ENCODE peak calls at places on chromosomes 2 and 18, in four cellular contexts. B is H1, E is mesendoderm, T is H9. A is an unnamed sample. For H3K79me2, the result is how much of the 10 kb centered on the place peaks cover.

GRCh38 chr2:144748443-144748842 is 228.5 kb upstream of the ZEB2 start:
- DNase-seq in B (no peak), T (no peak), E (no peak), A (no peak)

GRCh38 chr2:233566141-233566956 is at the start of gene USP40:
- DNase-seq in B (peak), E (peak), T (peak), A (peak)

GRCh38 chr18:78321402-78321801 is 658.2 kb upstream of the SALL3 start:
- DNase-seq in B (no peak), E (no peak), T (no peak), A (no peak)

GRCh38 chr2:190636362-190636761 is 12.5 kb upstream of the NAB1 start:
- DNase-seq in E (peak), T (no peak), B (no peak), A (peak)

GRCh38 chr2:71610671-71611070 is 157.3 kb downstream of the DYSF start:
- DNase-seq in T (peak), E (no peak), B (no peak), A (no peak)

GRCh38 chr2:120466704-120467054 is 120.7 kb downstream of the INHBB start:
- DNase-seq in E (no peak), T (no peak), B (no peak), A (no peak)

GRCh38 chr2:12259497-12259896 is 457.2 kb upstream of the TRIB2 start:
- DNase-seq in B (no peak), T (no peak), E (no peak), A (no peak)

GRCh38 chr2:126644630-126645191 is 11.2 kb upstream of the GYPC start:
- DNase-seq in B (no peak), T (no peak), E (no peak), A (no peak)

GRCh38 chr2:239778042-239778811 is 246.9 kb downstream of the NDUFA10 start:
- DNase-seq in T (peak), B (no peak), E (no peak), A (no peak)

GRCh38 chr2:143264851-143265250 is 135.6 kb downstream of the ARHGAP15 start:
- DNase-seq in B (no peak), T (no peak), E (no peak), A (no peak)

GRCh38 chr2:104945866-104946265 is 92.0 kb downstream of the POU3F3 start:
- DNase-seq in E (no peak), T (no peak), B (no peak), A (peak)

GRCh38 chr2:143451622-143452021 is 322.4 kb downstream of the ARHGAP15 start:
- DNase-seq in B (no peak), T (no peak), E (no peak), A (no peak)

GRCh38 chr2:108448678-108449409 is at the start of gene GCC2:
- DNase-seq in B (peak), E (peak), T (peak), A (peak)

GRCh38 chr2:136378712-136379595 is 261.0 kb upstream of the CXCR4 start:
- DNase-seq in B (peak), T (peak), E (peak), A (peak)

GRCh38 chr2:106542730-106543359 is 55.7 kb downstream of the CD8B2 start:
- DNase-seq in T (peak), B (peak), E (peak), A (peak)

GRCh38 chr18:61581578-61582204 is 248.5 kb downstream of the CDH20 start:
- DNase-seq in E (peak), B (peak), T (peak), A (peak)

GRCh38 chr18:5295231-5295920 is at the start of gene ZBTB14:
- DNase-seq in B (no peak), T (peak), E (peak), A (peak)

GRCh38 chr2:8073928-8074327 is 607.9 kb upstream of the ID2 start:
- DNase-seq in T (no peak), E (no peak), B (no peak), A (no peak)

GRCh38 chr2:234341332-234341985 is 155.4 kb downstream of the ARL4C start:
- DNase-seq in E (peak), T (no peak), B (no peak), A (no peak)

GRCh38 chr2:74982581-74982980 is 24.1 kb downstream of the POLE4 start:
- DNase-seq in T (no peak), E (no peak), B (no peak), A (no peak)

GRCh38 chr18:75071866-75072671 is 136.9 kb downstream of the PTGR3 start:
- DNase-seq in T (no peak), B (no peak), E (no peak), A (no peak)

GRCh38 chr2:134282638-134283400 is 28.9 kb downstream of the MGAT5 start:
- DNase-seq in B (no peak), E (no peak), T (no peak), A (peak)

GRCh38 chr2:12964904-12965539 is 248.3 kb downstream of the TRIB2 start:
- DNase-seq in E (peak), T (no peak), B (no peak), A (no peak)

GRCh38 chr2:152222975-152223638 is 47.5 kb upstream of the STAM2 start:
- DNase-seq in E (peak), B (no peak), T (no peak), A (no peak)

GRCh38 chr2:111705711-111706323 is 178.2 kb downstream of the ANAPC1 start:
- DNase-seq in T (peak), E (peak), B (peak), A (peak)

GRCh38 chr2:141271346-141271745 is 859.5 kb downstream of the LRP1B start:
- DNase-seq in B (no peak), T (no peak), E (peak), A (no peak)

GRCh38 chr2:63853527-63854310 is 12.0 kb downstream of the UGP2 start:
- DNase-seq in T (no peak), B (no peak), E (peak), A (no peak)

GRCh38 chr2:153551698-153552097 is 73.1 kb upstream of the RPRM start:
- DNase-seq in E (no peak), B (no peak), T (no peak), A (no peak)

GRCh38 chr2:8312861-8313768 is 368.7 kb upstream of the ID2 start:
- DNase-seq in B (no peak), T (peak), E (peak), A (no peak)

GRCh38 chr2:200944467-200945394 is 18.7 kb downstream of the ORC2 start:
- DNase-seq in T (no peak), B (no peak), E (no peak), A (peak)

GRCh38 chr2:110657721-110658305 is 20.1 kb downstream of the BUB1 start:
- DNase-seq in E (peak), T (no peak), B (no peak), A (no peak)

GRCh38 chr2:31428001-31428418 is 13.5 kb upstream of the XDH start:
- DNase-seq in T (peak), B (peak), E (peak), A (peak)

GRCh38 chr2:64062840-64063239 is 43.6 kb upstream of the VPS54 start:
- DNase-seq in B (no peak), T (no peak), E (no peak), A (peak)

GRCh38 chr18:60295776-60296175 is 76.8 kb downstream of the MC4R start:
- DNase-seq in E (peak), B (no peak), T (no peak), A (no peak)

GRCh38 chr2:223570784-223571183 is 31.4 kb downstream of the SCG2 start:
- DNase-seq in B (no peak), T (no peak), E (no peak), A (no peak)

DNA sequence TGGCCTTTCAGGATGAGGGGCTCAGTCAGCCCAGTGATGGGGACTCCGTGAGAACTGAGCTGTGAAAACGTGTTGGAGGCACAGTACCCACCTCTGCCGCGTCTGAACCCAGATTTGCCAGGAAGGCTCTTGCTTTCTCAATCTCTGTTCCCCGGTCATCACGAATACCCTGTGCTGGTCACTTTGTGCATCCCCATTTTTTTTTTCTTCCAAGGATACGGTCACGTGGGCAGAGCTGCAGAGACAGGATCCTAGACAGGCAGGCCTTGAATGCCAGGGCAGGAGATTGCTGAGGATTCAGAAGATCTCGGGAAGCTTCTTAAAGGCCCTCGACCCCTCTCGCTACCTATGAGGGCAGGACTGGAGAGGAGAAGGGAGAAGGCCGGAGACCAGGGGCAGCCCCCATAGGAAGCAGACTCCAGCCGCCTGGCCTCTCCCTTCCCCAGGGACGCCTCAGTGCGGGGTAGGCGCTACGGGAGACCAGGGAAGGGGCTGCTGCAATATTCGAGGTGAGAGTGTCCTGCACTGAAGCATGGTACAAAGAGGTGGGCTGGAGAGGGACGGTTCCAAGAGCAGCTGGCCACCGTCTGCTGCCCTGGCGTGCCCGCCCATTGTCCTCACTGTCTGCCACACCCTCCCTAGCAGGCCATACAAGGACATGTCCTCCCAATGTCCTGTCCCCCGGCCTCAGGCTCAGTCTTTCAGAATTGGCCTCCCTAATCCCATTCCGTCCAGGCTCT is 29.0 kb upstream of the TAF1B start:
- DNase-seq in T (no peak), E (no peak), B (no peak), A (no peak)
- H2AK5ac ChIP-seq in T (no peak), E (no peak), B (no peak), A (peak)

DNA sequence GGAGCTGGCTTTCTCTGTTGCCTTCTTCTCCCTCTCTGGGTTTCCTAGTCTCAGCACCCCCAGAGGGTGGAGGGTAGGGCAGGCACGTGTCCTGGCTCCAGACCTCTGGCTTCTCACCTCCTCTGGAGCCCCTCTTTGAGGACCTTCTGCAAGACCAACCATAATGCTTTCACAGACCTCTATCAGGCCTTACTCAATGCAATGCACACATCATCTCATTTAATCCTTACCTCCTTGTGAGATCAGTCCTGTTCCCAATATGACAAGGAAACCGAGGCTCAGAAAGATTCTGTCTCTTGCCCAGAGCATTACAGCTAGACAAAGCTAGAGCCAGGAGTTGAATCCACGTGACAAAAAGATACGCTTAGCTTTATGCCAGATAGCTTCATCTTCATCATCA is 8.2 kb downstream of the ATOH8 start:
- DNase-seq in E (no peak), B (no peak), T (no peak), A (no peak)
- H3K79me2 ChIP-seq in E (under half), B (under half), T (under half), A (under half)

DNA sequence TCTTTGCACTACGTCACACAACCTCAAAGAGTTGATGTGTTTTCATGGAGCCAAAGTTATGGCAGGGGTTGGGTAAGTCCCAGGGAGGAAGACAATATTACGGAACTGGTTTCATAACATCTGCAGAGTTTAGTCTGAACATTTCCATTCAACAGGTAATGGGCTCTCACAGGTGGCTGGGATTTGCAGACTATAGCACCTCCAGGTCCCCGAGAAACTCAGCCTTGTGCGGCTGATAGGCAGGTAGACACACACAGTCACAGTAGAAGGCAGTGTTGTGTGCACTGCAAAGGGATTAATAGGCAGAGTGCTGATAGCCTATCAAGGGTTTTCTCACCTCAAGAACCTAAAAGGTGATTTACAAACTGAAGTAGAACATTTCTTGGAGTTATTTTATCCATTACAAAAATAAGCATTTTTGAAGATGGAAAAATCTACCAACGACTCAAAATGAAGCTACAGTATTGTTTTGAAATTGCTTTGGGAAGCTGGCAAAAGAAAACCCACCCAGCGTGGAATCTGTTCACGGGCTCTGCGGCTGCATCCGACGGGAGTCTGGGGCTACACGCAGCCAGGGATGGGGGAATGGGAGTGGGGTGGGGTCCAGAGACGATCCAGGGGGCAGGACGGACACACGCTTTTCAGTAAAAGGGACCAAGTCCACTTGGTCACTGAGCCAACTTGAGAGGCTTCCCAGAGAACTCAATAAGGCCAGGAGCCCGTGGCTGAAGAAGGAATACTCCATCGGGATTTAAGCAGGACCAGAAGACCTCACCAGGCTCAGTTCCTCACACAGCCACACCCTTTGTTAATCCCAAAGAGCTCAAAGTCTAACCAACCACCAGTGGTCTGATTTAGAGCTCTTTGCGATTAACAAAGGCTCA is 82.9 kb downstream of the CHRNA1 start:
- DNase-seq in B (no peak), E (peak), T (no peak), A (no peak)
- H3K4ac ChIP-seq in B (no peak), E (peak), T (no peak), A (peak)

GRCh38 chr2:28927469-28927868 is 33.0 kb downstream of the WDR43 start:
- DNase-seq in E (no peak), T (no peak), B (no peak), A (no peak)
- H2AK5ac ChIP-seq in E (no peak), T (no peak), B (no peak), A (no peak)

GRCh38 chr18:58098706-58099105 is 54.7 kb downstream of the NEDD4L start:
- DNase-seq in E (no peak), B (no peak), T (no peak), A (no peak)
- H3K79me2 ChIP-seq in E (under half), B (under half), T (under half), A (under half)

GRCh38 chr2:25251032-25251460 is 82.7 kb upstream of the POMC start:
- DNase-seq in E (no peak), B (no peak), T (no peak), A (no peak)
- H3K4ac ChIP-seq in E (peak), B (peak), T (no peak), A (peak)

GRCh38 chr2:85706604-85707296 is 12.6 kb downstream of the GNLY start:
- DNase-seq in E (no peak), T (no peak), B (no peak), A (no peak)
- H2AK5ac ChIP-seq in E (no peak), T (no peak), B (no peak), A (no peak)

GRCh38 chr2:199462167-199462976 is 4.6 kb upstream of the SATB2 start:
- DNase-seq in B (no peak), T (peak), E (peak), A (no peak)
- H3K79me2 ChIP-seq in B (under half), T (under half), E (under half), A (under half)